ENCODE peak calls at places on chromosomes 12 and 14, in four cellular contexts. A is stimulated activated CD8-positive, alpha-beta memory T cell treated with anti-CD3 and anti-CD28 coated beads, Interleukin-15, amount 100 ng/mL, for 24 hours; K is DMS153; E is Calu3. R is an unnamed sample.

GRCh38 chr14:83164016-83164415 is 1630.4 kb upstream of the SEL1L start:
- DNase-seq in A (no peak), K (no peak), E (no peak), R (no peak)

GRCh38 chr12:114499338-114499737 is 93.4 kb upstream of the TBX5 start:
- DNase-seq in A (no peak), K (no peak), E (no peak), R (no peak)

GRCh38 chr12:30850684-30851083 is 75.9 kb upstream of the TSPAN11 start:
- DNase-seq in A (no peak), K (no peak), E (no peak), R (no peak)

GRCh38 chr14:39316844-39317553 is 83.3 kb downstream of the MIA2 start:
- DNase-seq in A (no peak), K (no peak), E (no peak), R (no peak)

GRCh38 chr14:72801841-72802587 is 91.9 kb downstream of the DPF3 start:
- DNase-seq in A (no peak), K (no peak), E (no peak), R (no peak)

GRCh38 chr12:47014474-47014873 is 64.9 kb upstream of the PCED1B start:
- DNase-seq in A (no peak), K (no peak), E (peak), R (no peak)

GRCh38 chr12:88142610-88142991 is 494 bp downstream of the TMTC3 start:
- DNase-seq in A (peak), K (no peak), E (peak), R (no peak)

GRCh38 chr12:46524778-46525177 is 152.2 kb upstream of the SLC38A2 start:
- DNase-seq in A (no peak), K (no peak), E (no peak), R (no peak)

GRCh38 chr14:90519262-90519920 is 122.6 kb downstream of the CALM1 start:
- DNase-seq in A (no peak), K (no peak), E (no peak), R (no peak)

GRCh38 chr14:94372021-94372605 is 16.3 kb downstream of the SERPINA1 start:
- DNase-seq in A (no peak), K (no peak), E (no peak), R (no peak)

GRCh38 chr12:51661199-51661598 is 70.2 kb downstream of the SCN8A start:
- DNase-seq in A (no peak), K (no peak), E (no peak), R (no peak)

GRCh38 chr12:93608313-93608712 is 35.8 kb downstream of the SOCS2 start:
- DNase-seq in A (no peak), K (no peak), E (no peak), R (no peak)

GRCh38 chr14:102928412-102929348 is 6.2 kb downstream of the AMN start:
- DNase-seq in A (peak), K (peak), E (peak), R (no peak)

GRCh38 chr12:128178971-128179370 is 88.0 kb upstream of the TMEM132C start:
- DNase-seq in A (no peak), K (no peak), E (no peak), R (no peak)

GRCh38 chr12:131897875-131898274 is 3.5 kb downstream of the ULK1 start:
- DNase-seq in A (no peak), K (no peak), E (no peak), R (no peak)

GRCh38 chr12:132481771-132482745 is 7.9 kb upstream of the FBRSL1 start:
- DNase-seq in A (no peak), K (no peak), E (no peak), R (no peak)

GRCh38 chr14:55794655-55795583 is 214.9 kb downstream of the KTN1 start:
- DNase-seq in A (no peak), K (peak), E (peak), R (no peak)

GRCh38 chr12:132633901-132634300 is 15.3 kb downstream of the P2RX2 start:
- DNase-seq in A (no peak), K (no peak), E (no peak), R (no peak)

R was measured in type B pancreatic cell.